ENCODE peak calls at places on chromosome 10, in ten cellular contexts. E is substantia nigra; A is CD8-positive, alpha-beta T cell; U is lung; G is AG04450; L is kidney; R is body of pancreas; N is DND-41; M is HCT116; Q is right atrium auricular region. K is an unnamed sample.

GRCh38 chr10:76397957-76398665 is 966.7 kb downstream of the LRMDA start:
- DNase-seq in E (no peak), A (no peak), U (no peak), G (no peak), L (no peak), R (no peak), N (no peak), M (no peak), Q (no peak), K (no peak)

GRCh38 chr10:10045765-10046028 is 972.0 kb upstream of the CELF2 start:
- DNase-seq in E (no peak), A (no peak), U (no peak), G (no peak), L (no peak), R (no peak), N (no peak), M (no peak), Q (no peak), K (no peak)

GRCh38 chr10:57262908-57263307 is 901.8 kb upstream of the ZWINT start:
- DNase-seq in E (no peak), A (no peak), U (no peak), G (no peak), L (no peak), R (no peak), N (no peak), M (no peak), Q (no peak), K (no peak)

GRCh38 chr10:79158402-79159097 is 89.8 kb downstream of the ZMIZ1 start:
- DNase-seq in E (no peak), A (no peak), U (no peak), G (no peak), L (no peak), R (no peak), N (no peak), M (no peak), Q (no peak), K (no peak)

GRCh38 chr10:91700273-91700672 is 67.4 kb upstream of the PPP1R3C start:
- DNase-seq in E (no peak), A (no peak), U (no peak), G (no peak), L (no peak), R (no peak), N (no peak), M (no peak), Q (no peak), K (no peak)

GRCh38 chr10:44281089-44281613 is 103.7 kb downstream of the CXCL12 start:
- DNase-seq in E (no peak), A (no peak), U (no peak), G (no peak), L (no peak), R (no peak), N (no peak), M (no peak), Q (no peak), K (no peak)

GRCh38 chr10:3419719-3420495 is 247.3 kb upstream of the PITRM1 start:
- DNase-seq in E (no peak), A (no peak), U (no peak), G (no peak), L (no peak), R (no peak), N (peak; percentile 74), M (no peak), Q (no peak), K (no peak)

GRCh38 chr10:122051609-122052385 is 62.8 kb downstream of the TACC2 start:
- DNase-seq in E (no peak), A (no peak), U (peak; percentile 78), G (peak; percentile 29), L (no peak), R (peak; percentile 64), N (no peak), M (peak; percentile 79), Q (no peak), K (no peak)

GRCh38 chr10:100024741-100025140 is 15.0 kb upstream of the DNMBP start:
- DNase-seq in E (no peak), A (no peak), U (no peak), G (no peak), L (no peak), R (no peak), N (no peak), M (no peak), Q (no peak), K (no peak)

GRCh38 chr10:31679931-31680330 is 248.7 kb downstream of the ARHGAP12 start:
- DNase-seq in E (no peak), A (no peak), U (no peak), G (no peak), L (no peak), R (no peak), N (no peak), M (no peak), Q (no peak), K (no peak)

GRCh38 chr10:101770331-101771215 is 5.3 kb downstream of the FGF8 start:
- DNase-seq in E (no peak), A (no peak), U (no peak), G (no peak), L (no peak), R (no peak), N (no peak), M (no peak), Q (no peak), K (no peak)
- H3K27ac ChIP-seq in E (no peak overlapping the region), A (no peak overlapping the region), U (no peak overlapping the region), G (no peak overlapping the region), L (no peak overlapping the region), R (no peak overlapping the region), N (no peak overlapping the region), M (no peak overlapping the region), Q (no peak overlapping the region), K (no peak overlapping the region)

GRCh38 chr10:124059552-124059951 is 33.8 kb downstream of the CHST15 start:
- DNase-seq in E (no peak), A (no peak), U (no peak), G (no peak), L (no peak), R (no peak), N (no peak), M (no peak), Q (no peak), K (no peak)

GRCh38 chr10:124057580-124057979 is 35.8 kb downstream of the CHST15 start:
- DNase-seq in E (no peak), A (no peak), U (no peak), G (no peak), L (no peak), R (no peak), N (no peak), M (no peak), Q (no peak), K (no peak)

GRCh38 chr10:124056337-124056980 is 36.9 kb downstream of the CHST15 start:
- DNase-seq in E (no peak), A (no peak), U (no peak), G (no peak), L (no peak), R (no peak), N (no peak), M (no peak), Q (no peak), K (no peak)

GRCh38 chr10:124060148-124060720 is 33.2 kb downstream of the CHST15 start:
- DNase-seq in E (no peak), A (no peak), U (no peak), G (no peak), L (no peak), R (no peak), N (no peak), M (no peak), Q (no peak), K (no peak)

DNA sequence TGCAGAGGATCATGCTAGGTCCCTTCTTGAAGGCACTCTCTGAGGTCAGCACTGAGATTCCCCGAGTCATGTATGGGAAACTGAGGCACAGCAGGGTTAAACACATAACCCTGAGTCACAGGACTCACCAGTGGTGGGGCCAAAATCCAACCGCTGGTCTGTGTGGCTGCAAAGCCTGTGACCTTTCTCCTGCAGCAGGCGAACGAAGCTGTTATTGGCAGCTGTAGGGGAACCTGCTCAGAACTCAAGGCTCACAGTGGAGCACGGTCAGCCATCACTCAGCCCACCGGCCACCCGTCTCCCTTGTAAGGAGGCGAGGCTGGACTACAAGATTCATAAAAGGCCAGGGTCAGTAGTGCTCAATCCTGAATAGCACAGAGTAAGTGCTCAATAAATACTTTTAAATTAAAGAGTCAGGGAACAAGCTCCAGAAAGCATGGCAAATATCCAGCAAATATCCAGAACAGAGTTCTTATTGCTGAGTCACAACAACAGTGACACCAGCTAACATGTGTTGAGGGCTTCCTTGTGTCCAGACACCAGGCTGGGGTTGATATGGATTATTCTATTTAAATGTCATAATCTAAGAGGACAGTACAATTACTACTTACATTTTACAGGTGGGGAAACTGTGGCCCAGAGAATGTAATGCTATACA is 34.9 kb downstream of the CHST15 start:
- DNase-seq in E (no peak), A (no peak), U (no peak), G (no peak), L (no peak), R (no peak), N (no peak), M (no peak), Q (no peak), K (no peak)
- H3K27ac ChIP-seq in E (no peak overlapping the region), A (no peak overlapping the region), U (no peak overlapping the region), G (no peak overlapping the region), L (no peak overlapping the region), R (no peak overlapping the region), N (no peak overlapping the region), M (no peak overlapping the region), Q (no peak overlapping the region), K (no peak overlapping the region)

GRCh38 chr10:51076442-51076841 is 2.2 kb downstream of the PRKG1 start:
- DNase-seq in E (no peak), A (no peak), U (no peak), G (no peak), L (no peak), R (no peak), N (no peak), M (no peak), Q (no peak), K (no peak)

GRCh38 chr10:51073461-51074237 is 638 bp upstream of the PRKG1 start:
- DNase-seq in E (peak; percentile 27), A (no peak), U (peak; percentile 34), G (no peak), L (peak; percentile 75), R (peak; percentile 45), N (no peak), M (no peak), Q (no peak), K (no peak)

GRCh38 chr10:51073035-51073434 is 1.3 kb upstream of the PRKG1 start:
- DNase-seq in E (no peak), A (no peak), U (no peak), G (no peak), L (no peak), R (no peak), N (no peak), M (no peak), Q (no peak), K (no peak)

GRCh38 chr10:51075802-51076201 is 1.5 kb downstream of the PRKG1 start:
- DNase-seq in E (no peak), A (no peak), U (no peak), G (no peak), L (no peak), R (no peak), N (no peak), M (no peak), Q (no peak), K (no peak)

GRCh38 chr10:51074238-51075028 is at the start of gene PRKG1:
- DNase-seq in E (peak; percentile 47), A (no peak), U (peak; percentile 80), G (peak; percentile 67), L (peak; percentile 92), R (peak; percentile 83), N (no peak), M (no peak), Q (peak; percentile 90), K (no peak)
- H3K27ac ChIP-seq in E (no peak within 1 kb of the TSS), A (no peak within 1 kb of the TSS), U (peak within 1 kb of the TSS; percentile 47), G (peak within 1 kb of the TSS; percentile 68), L (peak within 1 kb of the TSS; percentile 73), R (peak within 1 kb of the TSS; percentile 71), N (no peak within 1 kb of the TSS), M (no peak within 1 kb of the TSS), Q (peak within 1 kb of the TSS; percentile 92), K (no peak within 1 kb of the TSS)

GRCh38 chr10:35448687-35449662 is 112.7 kb downstream of the CCNY start:
- DNase-seq in E (peak; percentile 36), A (no peak), U (no peak), G (no peak), L (no peak), R (peak; percentile 58), N (no peak), M (no peak), Q (no peak), K (no peak)
- H3K27ac ChIP-seq in E (peak overlapping the region; percentile 75), A (peak overlapping the region; percentile 64), U (peak overlapping the region; percentile 70), G (no peak overlapping the region), L (peak overlapping the region; percentile 71), R (peak overlapping the region; percentile 75), N (peak overlapping the region; percentile 1), M (peak overlapping the region; percentile 46), Q (peak overlapping the region; percentile 77), K (peak overlapping the region; percentile 78)